ENCODE peak calls at places on chromosome 10, in five cellular contexts. F is HCT116, D is esophagus squamous epithelium, W is body of pancreas, B is uterus. H is an unnamed sample. For H3K4me1, the result is how much of the 10 kb centered on the place peaks cover.

GRCh38 chr10:11687779-11688447 is 54.3 kb upstream of the ECHDC3 start:
- DNase-seq in D (no peak), B (no peak), F (no peak), W (peak), H (no peak)

GRCh38 chr10:26334932-26335573 is 103.1 kb upstream of the APBB1IP start:
- DNase-seq in B (peak), F (peak), W (peak), D (no peak), H (no peak)

GRCh38 chr10:84478155-84478554 is 149.8 kb downstream of the CCSER2 start:
- DNase-seq in D (no peak), W (no peak), F (no peak), B (no peak), H (no peak)

GRCh38 chr10:16626697-16627096 is 105.0 kb upstream of the C1QL3 start:
- DNase-seq in W (no peak), B (no peak), D (no peak), F (no peak), H (no peak)

GRCh38 chr10:78321500-78321899 is 287.8 kb downstream of the RPS24 start:
- DNase-seq in B (no peak), D (no peak), W (no peak), F (no peak), H (no peak)

GRCh38 chr10:63264852-63265617 is 131.9 kb downstream of the NRBF2 start:
- DNase-seq in D (no peak), F (no peak), B (no peak), W (peak), H (peak)

GRCh38 chr10:32332299-32332750 is 14.6 kb downstream of the EPC1 start:
- DNase-seq in F (no peak), B (no peak), W (peak), D (no peak), H (no peak)

GRCh38 chr10:114384181-114384580 is 20.1 kb downstream of the AFAP1L2 start:
- DNase-seq in D (no peak), F (no peak), B (no peak), W (no peak), H (no peak)

GRCh38 chr10:130341325-130341724 is 205.1 kb downstream of the GLRX3 start:
- DNase-seq in W (peak), B (no peak), D (no peak), F (no peak), H (no peak)

GRCh38 chr10:29962451-29962850 is 96.9 kb downstream of the JCAD start:
- DNase-seq in D (no peak), F (no peak), B (no peak), W (no peak), H (no peak)

GRCh38 chr10:64682043-64682442 is 1160.8 kb downstream of the REEP3 start:
- DNase-seq in W (no peak), D (no peak), B (no peak), F (no peak), H (no peak)

GRCh38 chr10:29881336-29881751 is 178.0 kb downstream of the JCAD start:
- DNase-seq in F (no peak), B (peak), D (no peak), W (no peak), H (no peak)

GRCh38 chr10:49037187-49037586 is 78.1 kb downstream of the VSTM4 start:
- DNase-seq in D (no peak), F (peak), W (no peak), B (no peak), H (no peak)

GRCh38 chr10:108544500-108545120 is 1378.7 kb downstream of the XPNPEP1 start:
- DNase-seq in W (peak), B (no peak), F (no peak), D (no peak), H (peak)

GRCh38 chr10:557792-558328 is 131.6 kb downstream of the DIP2C start:
- DNase-seq in W (no peak), B (peak), D (no peak), F (peak), H (no peak)

GRCh38 chr10:17645591-17646345 is 1.8 kb downstream of the STAM start:
- DNase-seq in B (no peak), F (no peak), W (no peak), D (no peak), H (no peak)

GRCh38 chr10:30270247-30270646 is 78.8 kb downstream of the MTPAP start:
- DNase-seq in B (no peak), W (no peak), F (no peak), D (no peak), H (no peak)

GRCh38 chr10:7410800-7411670 is at the start of gene SFMBT2:
- DNase-seq in W (peak), F (no peak), D (no peak), B (peak), H (peak)

GRCh38 chr10:86592413-86592812 is 61.9 kb upstream of the OPN4 start:
- DNase-seq in D (no peak), W (peak), F (no peak), B (no peak), H (no peak)

GRCh38 chr10:57249615-57250281 is 888.7 kb upstream of the ZWINT start:
- DNase-seq in D (no peak), B (no peak), F (no peak), W (no peak), H (no peak)

GRCh38 chr10:6070647-6071046 is 8.5 kb upstream of the IL2RA start:
- DNase-seq in B (no peak), W (no peak), F (no peak), D (no peak), H (no peak)

GRCh38 chr10:119826777-119827176 is 45.9 kb downstream of the MCMBP start:
- DNase-seq in D (no peak), F (no peak), B (no peak), W (no peak), H (no peak)

GRCh38 chr10:12479924-12480323 is 130.6 kb downstream of the CAMK1D start:
- DNase-seq in F (no peak), W (no peak), B (no peak), D (no peak), H (no peak)

GRCh38 chr10:29131952-29132820 is 156.7 kb upstream of the LYZL1 start:
- DNase-seq in B (no peak), W (peak), F (no peak), D (no peak), H (no peak)

GRCh38 chr10:14476641-14477407 is 146.1 kb upstream of the FRMD4A start:
- DNase-seq in F (no peak), D (no peak), W (no peak), B (no peak), H (no peak)

GRCh38 chr10:132656283-132657126 is 118.9 kb downstream of the INPP5A start:
- DNase-seq in B (no peak), D (no peak), F (no peak), W (no peak), H (no peak)

GRCh38 chr10:120971671-120972070 is 120.5 kb downstream of the WDR11 start:
- DNase-seq in D (no peak), W (no peak), B (no peak), F (no peak), H (no peak)

DNA sequence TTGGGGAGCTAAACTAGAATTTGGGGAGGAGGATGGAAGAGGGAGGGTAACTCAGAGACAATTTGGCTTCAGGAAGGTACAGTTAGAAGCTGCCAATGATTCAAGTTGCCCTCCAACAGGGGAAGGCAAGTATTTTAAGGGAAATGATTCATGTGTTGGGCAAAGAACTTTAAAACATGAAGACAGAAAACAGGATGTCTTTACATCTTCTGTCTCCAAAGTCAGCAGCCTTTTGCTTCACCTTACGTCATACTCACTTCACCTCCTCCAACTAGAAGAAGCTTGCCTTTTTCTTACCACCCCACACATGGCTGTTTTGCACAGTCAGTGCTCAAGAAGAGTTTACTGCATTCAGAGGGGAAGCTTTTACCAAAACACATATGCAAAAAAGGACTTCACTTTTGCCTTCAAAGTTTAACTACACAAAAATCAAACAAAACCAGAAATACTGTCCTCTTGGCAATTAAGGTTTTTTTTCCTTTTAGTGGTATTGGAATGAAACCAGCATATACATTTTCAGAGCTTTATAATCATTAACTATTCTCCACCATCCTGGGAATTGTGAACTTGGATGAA is 36.0 kb downstream of the PPP1R3C start:
- DNase-seq in B (peak), F (no peak), D (no peak), W (no peak), H (no peak)
- H3K4me1 ChIP-seq in B (under half), F (under half), D (under half), W (half or more), H (under half)

GRCh38 chr10:19920075-19920726 is 104.0 kb downstream of the PLXDC2 start:
- DNase-seq in B (no peak), F (no peak), W (no peak), D (no peak), H (no peak)

GRCh38 chr10:19921300-19922140 is 105.3 kb downstream of the PLXDC2 start:
- DNase-seq in W (no peak), D (no peak), F (no peak), B (no peak), H (no peak)

GRCh38 chr10:19925064-19925463 is 108.8 kb downstream of the PLXDC2 start:
- DNase-seq in D (no peak), F (no peak), W (no peak), B (no peak), H (no peak)

GRCh38 chr10:19918800-19919199 is 102.6 kb downstream of the PLXDC2 start:
- DNase-seq in B (no peak), W (no peak), F (no peak), D (no peak), H (no peak)

GRCh38 chr10:19922236-19922963 is 106.2 kb downstream of the PLXDC2 start:
- DNase-seq in B (peak), W (peak), F (no peak), D (no peak), H (peak)
- H3K27ac ChIP-seq in B (peak), W (peak), F (no peak), D (peak), H (no peak)

GRCh38 chr10:43885252-43885651 is 236.6 kb upstream of the ZNF32 start:
- DNase-seq in F (no peak), B (no peak), D (no peak), W (no peak), H (no peak)
- TF ChIP-seq POLR2A in F (no peak), B (no peak), D (no peak), W (no peak), H (no peak)

GRCh38 chr10:87928996-87929395 is 65.6 kb downstream of the PTEN start:
- DNase-seq in B (no peak), F (no peak), D (no peak), W (no peak), H (no peak)

GRCh38 chr10:87927091-87927490 is 63.7 kb downstream of the PTEN start:
- DNase-seq in B (no peak), W (no peak), D (no peak), F (no peak), H (no peak)

GRCh38 chr10:87923233-87923632 is 59.8 kb downstream of the PTEN start:
- DNase-seq in F (no peak), D (no peak), W (no peak), B (no peak), H (no peak)

GRCh38 chr10:87921934-87922688 is 58.7 kb downstream of the PTEN start:
- DNase-seq in B (no peak), D (no peak), F (no peak), W (no peak), H (no peak)

DNA sequence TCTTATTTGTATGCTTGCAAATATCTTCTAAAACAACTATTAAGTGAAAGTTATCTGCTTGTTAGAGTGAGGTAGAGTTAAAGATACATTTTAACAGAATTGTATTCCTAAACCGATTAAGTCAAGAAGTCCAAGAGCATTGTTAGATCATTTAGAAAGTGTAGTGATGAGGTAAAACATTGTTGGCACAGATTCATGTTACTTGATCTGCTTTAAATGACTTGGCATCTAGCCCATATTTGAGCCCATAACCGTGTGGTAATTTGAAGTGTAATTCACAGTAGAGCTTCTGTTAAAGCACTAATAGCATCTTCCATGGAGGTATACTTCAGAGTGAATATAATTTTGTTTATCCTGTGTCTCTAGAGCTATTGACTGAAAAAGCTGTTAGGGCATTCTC is 62.1 kb downstream of the PTEN start:
- DNase-seq in B (no peak), D (no peak), F (no peak), W (no peak), H (no peak)
- H3K4me1 ChIP-seq in B (under half), D (under half), F (under half), W (half or more), H (under half)

GRCh38 chr10:58778966-58779365 is 266.3 kb downstream of the BICC1 start:
- DNase-seq in W (no peak), B (no peak), D (no peak), F (no peak), H (no peak)

GRCh38 chr10:58776613-58777318 is 264.1 kb downstream of the BICC1 start:
- DNase-seq in F (no peak), B (no peak), W (no peak), D (no peak), H (no peak)

GRCh38 chr10:58773942-58774341 is 261.3 kb downstream of the BICC1 start:
- DNase-seq in F (no peak), D (no peak), B (no peak), W (no peak), H (no peak)

GRCh38 chr10:58773351-58773750 is 260.7 kb downstream of the BICC1 start:
- DNase-seq in W (no peak), B (no peak), F (no peak), D (no peak), H (no peak)

GRCh38 chr10:58775960-58776574 is 263.4 kb downstream of the BICC1 start:
- DNase-seq in B (peak), W (no peak), F (no peak), D (no peak), H (no peak)
- H3K27ac ChIP-seq in B (no peak), W (peak), F (no peak), D (no peak), H (no peak)

GRCh38 chr10:68900427-68901105 is 549 bp upstream of the DDX50 start:
- DNase-seq in W (no peak), F (no peak), D (no peak), B (no peak), H (peak)
- TF ChIP-seq POLR2A in W (no peak), F (no peak), D (no peak), B (peak), H (no peak)